ENCODE peak calls at places on chromosomes 5 and 9, in six cellular contexts. U is kidney, T is AG04450, X is endodermal cell, C is fibroblast of lung, O is right lobe of liver. D is an unnamed sample.

GRCh38 chr9:75788006-75788634 is 102.4 kb upstream of the PCSK5 start:
- DNase-seq in C (no peak), O (no peak), T (no peak), U (peak), X (no peak), D (no peak)

GRCh38 chr9:124210697-124211096 is 47.1 kb upstream of the NEK6 start:
- DNase-seq in U (no peak), C (no peak), T (no peak), X (no peak), O (no peak), D (no peak)

GRCh38 chr9:8600914-8601680 is 801.5 kb upstream of the DMAC1 start:
- DNase-seq in C (no peak), O (no peak), X (no peak), U (no peak), T (no peak), D (no peak)

GRCh38 chr9:18499987-18500386 is 26.0 kb downstream of the ADAMTSL1 start:
- DNase-seq in O (no peak), U (no peak), X (no peak), T (no peak), C (no peak), D (no peak)

GRCh38 chr5:40089269-40089668 is 590.4 kb upstream of the PTGER4 start:
- DNase-seq in X (no peak), T (no peak), C (peak), O (no peak), U (no peak), D (no peak)

GRCh38 chr5:109329296-109330252 is 80.2 kb downstream of the PJA2 start:
- DNase-seq in X (no peak), C (peak), O (no peak), U (no peak), T (peak), D (no peak)

GRCh38 chr5:88923623-88924619 is 40.9 kb upstream of the MEF2C start:
- DNase-seq in X (no peak), O (no peak), U (no peak), C (no peak), T (no peak), D (no peak)

GRCh38 chr5:159330131-159330530 is at the start of gene IL12B:
- DNase-seq in C (peak), X (no peak), T (no peak), O (no peak), U (no peak), D (no peak)

GRCh38 chr5:20974423-20974822 is 986.4 kb upstream of the CDH18 start:
- DNase-seq in C (peak), U (no peak), T (no peak), X (no peak), O (no peak), D (no peak)

GRCh38 chr5:91162534-91163381 is 220.4 kb downstream of the ARRDC3 start:
- DNase-seq in O (no peak), X (no peak), C (peak), T (peak), U (peak), D (no peak)

GRCh38 chr5:37893414-37894134 is 53.7 kb upstream of the GDNF start:
- DNase-seq in X (no peak), C (no peak), U (no peak), O (no peak), T (no peak), D (no peak)

GRCh38 chr5:33321026-33321425 is 119.7 kb upstream of the TARS1 start:
- DNase-seq in X (no peak), C (peak), U (no peak), T (peak), O (no peak), D (no peak)

GRCh38 chr9:124537926-124538325 is 30.7 kb upstream of the NR5A1 start:
- DNase-seq in U (no peak), O (no peak), X (no peak), C (no peak), T (no peak), D (no peak)

GRCh38 chr9:82275531-82275930 is 287.0 kb downstream of the SPATA31D1 start:
- DNase-seq in T (no peak), X (no peak), O (no peak), C (no peak), U (no peak), D (no peak)

GRCh38 chr9:2192356-2192979 is 177.3 kb downstream of the SMARCA2 start:
- DNase-seq in T (no peak), X (no peak), U (no peak), O (no peak), C (no peak), D (no peak)

GRCh38 chr5:141958113-141958512 is at the start of gene PCDH12:
- DNase-seq in X (no peak), T (no peak), C (no peak), U (peak), O (no peak), D (no peak)

GRCh38 chr5:157303667-157304327 is 37.9 kb downstream of the CYFIP2 start:
- DNase-seq in C (no peak), O (peak), X (peak), U (no peak), T (no peak), D (no peak)
- TF ChIP-seq CTCF in C (peak), O (no peak), X (peak), U (peak), T (peak), D (peak)

GRCh38 chr5:25863811-25864210 is 1174.6 kb downstream of the CDH9 start:
- DNase-seq in X (no peak), C (no peak), T (no peak), O (no peak), U (no peak), D (no peak)

GRCh38 chr5:25858019-25858418 is 1180.4 kb downstream of the CDH9 start:
- DNase-seq in T (no peak), X (peak), C (no peak), O (no peak), U (no peak), D (no peak)

GRCh38 chr5:25862276-25862675 is 1176.1 kb downstream of the CDH9 start:
- DNase-seq in U (no peak), T (no peak), X (peak), O (no peak), C (no peak), D (no peak)
- TF ChIP-seq CTCF in U (no peak), T (no peak), X (peak), O (no peak), C (no peak), D (peak)

GRCh38 chr9:77944556-77945261 is 86.9 kb downstream of the GNAQ start:
- DNase-seq in X (peak), T (no peak), C (no peak), U (no peak), O (no peak), D (no peak)
- TF ChIP-seq CTCF in X (peak), T (no peak), C (peak), U (no peak), O (no peak), D (peak)

GRCh38 chr9:87668722-87669121 is 57.2 kb upstream of the CTSL start:
- DNase-seq in U (no peak), C (no peak), O (no peak), X (no peak), T (no peak), D (no peak)

GRCh38 chr9:87664153-87665060 is 61.5 kb upstream of the CTSL start:
- DNase-seq in X (no peak), C (no peak), T (no peak), U (no peak), O (no peak), D (no peak)

GRCh38 chr9:87665516-87665915 is 60.4 kb upstream of the CTSL start:
- DNase-seq in C (no peak), X (no peak), T (no peak), O (no peak), U (no peak), D (no peak)

GRCh38 chr9:87668222-87668621 is 57.7 kb upstream of the CTSL start:
- DNase-seq in X (no peak), C (no peak), O (no peak), U (no peak), T (no peak), D (no peak)

GRCh38 chr9:87667164-87667738 is 58.7 kb upstream of the CTSL start:
- DNase-seq in X (peak), O (no peak), T (no peak), U (no peak), C (no peak), D (no peak)
- TF ChIP-seq CTCF in X (peak), O (peak), T (peak), U (peak), C (peak), D (peak)

GRCh38 chr9:95003694-95004451 is 277.4 kb downstream of the AOPEP start:
- DNase-seq in T (no peak), U (peak), O (peak), C (peak), X (peak), D (no peak)
- TF ChIP-seq CTCF in T (peak), U (no peak), O (no peak), C (peak), X (peak), D (peak)

GRCh38 chr5:22699319-22699718 is 153.8 kb downstream of the CDH12 start:
- DNase-seq in X (no peak), O (no peak), T (no peak), U (no peak), C (no peak), D (no peak)
- TF ChIP-seq CTCF in X (peak), O (no peak), T (peak), U (no peak), C (peak), D (no peak)

DNA sequence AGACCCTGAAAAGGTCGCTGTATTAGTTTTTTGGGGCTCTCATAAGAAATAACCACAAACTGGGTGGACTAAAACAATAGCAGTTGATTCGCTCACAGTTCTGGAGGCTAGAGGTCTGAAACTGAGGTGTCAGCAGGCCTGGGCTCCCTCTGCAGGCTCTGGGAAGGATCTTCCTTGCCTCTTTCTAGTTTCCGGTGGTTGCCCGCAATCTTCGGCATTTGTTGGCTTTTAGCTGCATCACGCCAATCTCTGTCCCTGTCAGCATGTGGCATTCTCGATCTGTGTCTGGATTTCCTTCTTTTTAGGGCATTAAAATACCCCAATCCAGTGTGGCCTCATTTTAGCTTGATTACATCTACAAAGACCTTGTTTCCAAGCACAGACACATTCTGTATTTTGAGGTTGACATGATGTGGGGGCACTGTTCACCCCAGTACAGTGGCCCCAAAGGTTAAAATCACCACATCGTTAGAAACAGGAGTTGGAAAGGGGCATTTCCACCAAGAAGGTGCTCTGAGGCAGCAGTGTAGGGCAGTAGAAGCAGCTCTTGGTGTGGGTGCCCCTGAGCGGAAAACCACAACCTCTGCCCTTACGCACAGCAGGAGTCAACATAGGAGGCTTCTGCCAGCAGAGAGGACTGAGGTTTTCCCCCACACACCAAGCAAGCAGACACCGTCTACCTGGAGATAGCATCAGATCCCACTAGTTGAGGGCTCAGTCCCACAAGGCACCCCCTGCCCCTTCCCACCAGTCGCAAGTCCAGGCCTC is 13.5 kb downstream of the ZNF79 start:
- DNase-seq in U (no peak), X (peak), C (no peak), O (no peak), T (no peak), D (no peak)
- TF ChIP-seq CTCF in U (no peak), X (peak), C (peak), O (no peak), T (peak), D (peak)

D was measured in chondrocyte.